ENCODE peak calls at places on chromosomes 2 and 18, in eight cellular contexts. One of them, this sample, is unnamed.

GRCh38 chr2:159351977-159352376 is 65.5 kb upstream of the WDSUB1 start:
- DNase-seq in CD8-positive, alpha-beta T cell: no peak
- DNase-seq in activated T-cell treated with anti-CD3 and anti-CD28 coated beads for 48 hours: no peak
- DNase-seq in RPMI7951: no peak
- DNase-seq in IMR-90: no peak
- DNase-seq in dorsolateral prefrontal cortex: no peak
- DNase-seq in AG08396: no peak
- DNase-seq in amygdala: no peak
- DNase-seq in this sample: no peak

GRCh38 chr2:240931319-240931949 is 25.3 kb downstream of the CROCC2 start:
- DNase-seq in AG08396: no peak
- DNase-seq in dorsolateral prefrontal cortex: peak
- DNase-seq in RPMI7951: no peak
- DNase-seq in activated T-cell treated with anti-CD3 and anti-CD28 coated beads for 48 hours: no peak
- DNase-seq in IMR-90: no peak
- DNase-seq in amygdala: no peak
- DNase-seq in CD8-positive, alpha-beta T cell: no peak
- DNase-seq in this sample: no peak

GRCh38 chr2:222433381-222434173 is 9.2 kb downstream of the SGPP2 start:
- DNase-seq in dorsolateral prefrontal cortex: no peak
- DNase-seq in RPMI7951: no peak
- DNase-seq in amygdala: no peak
- DNase-seq in activated T-cell treated with anti-CD3 and anti-CD28 coated beads for 48 hours: no peak
- DNase-seq in AG08396: no peak
- DNase-seq in IMR-90: no peak
- DNase-seq in CD8-positive, alpha-beta T cell: no peak
- DNase-seq in this sample: no peak

GRCh38 chr2:169683425-169684134 is 10.6 kb downstream of the CFAP210 start:
- DNase-seq in RPMI7951: no peak
- DNase-seq in IMR-90: no peak
- DNase-seq in amygdala: no peak
- DNase-seq in AG08396: no peak
- DNase-seq in dorsolateral prefrontal cortex: no peak
- DNase-seq in activated T-cell treated with anti-CD3 and anti-CD28 coated beads for 48 hours: no peak
- DNase-seq in CD8-positive, alpha-beta T cell: no peak
- DNase-seq in this sample: no peak

GRCh38 chr2:66317268-66317899 is 117.5 kb upstream of the MEIS1 start:
- DNase-seq in dorsolateral prefrontal cortex: no peak
- DNase-seq in CD8-positive, alpha-beta T cell: no peak
- DNase-seq in AG08396: no peak
- DNase-seq in amygdala: no peak
- DNase-seq in RPMI7951: no peak
- DNase-seq in activated T-cell treated with anti-CD3 and anti-CD28 coated beads for 48 hours: no peak
- DNase-seq in IMR-90: no peak
- DNase-seq in this sample: no peak

GRCh38 chr2:236250286-236250685 is 13.9 kb downstream of the ASB18 start:
- DNase-seq in IMR-90: no peak
- DNase-seq in CD8-positive, alpha-beta T cell: no peak
- DNase-seq in RPMI7951: no peak
- DNase-seq in dorsolateral prefrontal cortex: no peak
- DNase-seq in activated T-cell treated with anti-CD3 and anti-CD28 coated beads for 48 hours: no peak
- DNase-seq in AG08396: no peak
- DNase-seq in amygdala: no peak
- DNase-seq in this sample: no peak

GRCh38 chr2:8073928-8074327 is 607.9 kb upstream of the ID2 start:
- DNase-seq in dorsolateral prefrontal cortex: no peak
- DNase-seq in activated T-cell treated with anti-CD3 and anti-CD28 coated beads for 48 hours: no peak
- DNase-seq in amygdala: no peak
- DNase-seq in AG08396: no peak
- DNase-seq in CD8-positive, alpha-beta T cell: no peak
- DNase-seq in RPMI7951: no peak
- DNase-seq in IMR-90: no peak
- DNase-seq in this sample: no peak

GRCh38 chr18:5431836-5432575 is 111.8 kb downstream of the EPB41L3 start:
- DNase-seq in RPMI7951: no peak
- DNase-seq in AG08396: no peak
- DNase-seq in activated T-cell treated with anti-CD3 and anti-CD28 coated beads for 48 hours: no peak
- DNase-seq in dorsolateral prefrontal cortex: no peak
- DNase-seq in CD8-positive, alpha-beta T cell: no peak
- DNase-seq in amygdala: no peak
- DNase-seq in IMR-90: no peak
- DNase-seq in this sample: no peak

GRCh38 chr2:24176326-24176725 is 1.5 kb downstream of the FAM228A start:
- DNase-seq in dorsolateral prefrontal cortex: no peak
- DNase-seq in IMR-90: no peak
- DNase-seq in CD8-positive, alpha-beta T cell: no peak
- DNase-seq in RPMI7951: no peak
- DNase-seq in activated T-cell treated with anti-CD3 and anti-CD28 coated beads for 48 hours: no peak
- DNase-seq in amygdala: no peak
- DNase-seq in AG08396: no peak
- DNase-seq in this sample: no peak

This sample was measured in anterior cingulate cortex.